ENCODE peak calls at places on chromosomes 3 and 15, in five cellular contexts. H is ovary, L is GM06990, V is left ventricle myocardium inferior, I is H9. Y is an unnamed sample.

GRCh38 chr3:18443670-18444596 is 18.8 kb upstream of the SATB1 start:
- DNase-seq in H (peak; percentile 20), L (peak; percentile 5), V (peak; percentile 12), I (peak; percentile 59), Y (no peak)

GRCh38 chr3:184880616-184881015 is 68.7 kb downstream of the VPS8 start:
- DNase-seq in H (no peak), L (no peak), V (no peak), I (no peak), Y (no peak)

GRCh38 chr3:42871592-42872196 is 4.0 kb downstream of the CYP8B1 start:
- DNase-seq in H (no peak), L (no peak), V (no peak), I (no peak), Y (no peak)

GRCh38 chr3:137050281-137050680 is 92.5 kb downstream of the IL20RB start:
- DNase-seq in H (no peak), L (no peak), V (no peak), I (no peak), Y (no peak)

GRCh38 chr3:45944830-45945620 is 1.8 kb downstream of the CXCR6 start:
- DNase-seq in H (no peak), L (no peak), V (no peak), I (no peak), Y (no peak)

GRCh38 chr15:98805434-98806274 is 157.3 kb downstream of the IGF1R start:
- DNase-seq in H (no peak), L (no peak), V (no peak), I (no peak), Y (no peak)

GRCh38 chr3:4828279-4829030 is 150.8 kb upstream of the BHLHE40 start:
- DNase-seq in H (no peak), L (no peak), V (peak; percentile 33), I (no peak), Y (peak; percentile 68)

GRCh38 chr15:99439524-99439835 is 126.3 kb upstream of the MEF2A start:
- DNase-seq in H (no peak), L (no peak), V (no peak), I (no peak), Y (no peak)

GRCh38 chr3:172777901-172778300 is 27.4 kb downstream of the ECT2 start:
- DNase-seq in H (no peak), L (no peak), V (no peak), I (no peak), Y (no peak)

GRCh38 chr3:143526016-143526540 is 322.2 kb downstream of the SLC9A9 start:
- DNase-seq in H (no peak), L (no peak), V (no peak), I (no peak), Y (peak; percentile 25)

GRCh38 chr3:59446775-59447465 is 397.1 kb upstream of the CFAP20DC start:
- DNase-seq in H (no peak), L (no peak), V (no peak), I (no peak), Y (no peak)

GRCh38 chr15:38636597-38636996 is 72.0 kb upstream of the RASGRP1 start:
- DNase-seq in H (no peak), L (no peak), V (peak; percentile 32), I (no peak), Y (no peak)

GRCh38 chr3:73683706-73684105 is 59.0 kb upstream of the PDZRN3 start:
- DNase-seq in H (no peak), L (no peak), V (no peak), I (peak; percentile 47), Y (no peak)

GRCh38 chr3:44893097-44893496 is 18.7 kb downstream of the TGM4 start:
- DNase-seq in H (no peak), L (no peak), V (no peak), I (no peak), Y (peak; percentile 81)

GRCh38 chr3:149368850-149369497 is 8.5 kb downstream of the TM4SF1 start:
- DNase-seq in H (no peak), L (no peak), V (no peak), I (no peak), Y (no peak)

GRCh38 chr3:191412764-191413163 is 48.2 kb upstream of the PYDC2 start:
- DNase-seq in H (no peak), L (no peak), V (no peak), I (no peak), Y (peak; percentile 77)

GRCh38 chr3:72890166-72890925 is 2.5 kb downstream of the GXYLT2 start:
- DNase-seq in H (no peak), L (no peak), V (no peak), I (no peak), Y (peak; percentile 5)

GRCh38 chr15:22930782-22931484 is 49.2 kb downstream of the CYFIP1 start:
- DNase-seq in H (no peak), L (no peak), V (peak; percentile 46), I (no peak), Y (peak; percentile 65)

GRCh38 chr3:187770224-187770623 is 25.0 kb upstream of the BCL6 start:
- DNase-seq in H (no peak), L (peak; percentile 83), V (no peak), I (no peak), Y (no peak)

GRCh38 chr15:100790786-100791265 is 88.8 kb upstream of the ALDH1A3 start:
- DNase-seq in H (no peak), L (no peak), V (no peak), I (no peak), Y (no peak)

GRCh38 chr15:33737687-33738606 is 230.3 kb upstream of the CHRM5 start:
- DNase-seq in H (peak; percentile 28), L (no peak), V (no peak), I (peak; percentile 74), Y (peak; percentile 61)

GRCh38 chr3:46468758-46469600 is 4.3 kb upstream of the LTF start:
- DNase-seq in H (no peak), L (no peak), V (peak; percentile 57), I (peak; percentile 7), Y (no peak)

GRCh38 chr3:9404680-9405079 is 7.3 kb downstream of the SETD5 start:
- DNase-seq in H (no peak), L (no peak), V (no peak), I (no peak), Y (no peak)

GRCh38 chr3:178421069-178421468 is 115.2 kb upstream of the KCNMB2 start:
- DNase-seq in H (no peak), L (no peak), V (no peak), I (no peak), Y (no peak)

GRCh38 chr3:178417736-178418135 is 118.5 kb upstream of the KCNMB2 start:
- DNase-seq in H (no peak), L (no peak), V (no peak), I (no peak), Y (no peak)

GRCh38 chr3:178420033-178420432 is 116.2 kb upstream of the KCNMB2 start:
- DNase-seq in H (no peak), L (no peak), V (no peak), I (no peak), Y (no peak)

GRCh38 chr3:178419078-178419477 is 117.2 kb upstream of the KCNMB2 start:
- DNase-seq in H (no peak), L (no peak), V (no peak), I (no peak), Y (peak; percentile 65)

DNA sequence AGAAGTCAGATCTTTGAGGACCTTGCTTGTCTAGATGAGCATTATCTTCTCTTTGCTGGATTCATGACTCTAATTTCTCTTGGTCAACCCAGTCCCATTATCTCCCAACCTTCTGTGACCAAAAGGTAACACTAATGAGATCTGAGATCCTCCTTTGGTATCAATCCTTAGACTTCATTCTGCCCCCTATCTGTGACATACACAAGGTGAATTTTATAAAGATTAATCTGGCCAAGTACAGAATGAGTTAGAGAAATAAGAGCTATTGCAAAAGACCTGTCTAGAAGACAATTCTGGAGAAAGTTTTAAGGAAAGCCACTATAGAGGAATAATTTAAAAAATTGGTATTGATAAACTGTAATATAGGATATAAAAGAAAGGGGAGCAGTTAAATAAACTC is 113.8 kb upstream of the KCNMB2 start:
- DNase-seq in H (no peak), L (no peak), V (no peak), I (no peak), Y (no peak)
- TF ChIP-seq CTCF in H (no peak), L (peak; percentile 23), V (no peak), I (peak; percentile 31), Y (no peak)

GRCh38 chr15:63156086-63156707 is 1.1 kb downstream of the RPS27L start:
- DNase-seq in H (no peak), L (no peak), V (no peak), I (no peak), Y (no peak)
- TF ChIP-seq CTCF in H (no peak), L (no peak), V (no peak), I (no peak), Y (no peak)

DNA sequence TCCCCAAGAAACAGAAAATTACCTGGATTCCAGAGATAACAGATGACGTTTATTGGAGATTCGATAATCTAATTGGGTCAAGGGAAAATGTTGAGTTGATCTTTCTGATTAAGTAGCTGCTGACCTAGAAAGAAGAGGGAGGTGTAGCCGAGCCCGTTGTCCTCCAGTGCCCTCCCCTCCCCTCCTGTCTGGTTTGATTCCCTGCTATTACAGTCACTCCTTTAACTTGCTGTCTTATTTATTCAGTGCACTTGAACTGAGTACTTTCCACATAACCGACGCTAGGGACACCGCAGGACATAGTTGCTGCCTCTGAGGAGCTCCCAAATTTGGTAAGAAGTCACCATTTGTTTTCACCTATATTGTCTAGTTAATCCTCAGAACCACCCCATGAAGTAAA is 103.7 kb downstream of the AQP9 start:
- DNase-seq in H (no peak), L (no peak), V (no peak), I (no peak), Y (no peak)
- TF ChIP-seq CTCF in H (no peak), L (no peak), V (peak; percentile 35), I (peak; percentile 20), Y (no peak)

DNA sequence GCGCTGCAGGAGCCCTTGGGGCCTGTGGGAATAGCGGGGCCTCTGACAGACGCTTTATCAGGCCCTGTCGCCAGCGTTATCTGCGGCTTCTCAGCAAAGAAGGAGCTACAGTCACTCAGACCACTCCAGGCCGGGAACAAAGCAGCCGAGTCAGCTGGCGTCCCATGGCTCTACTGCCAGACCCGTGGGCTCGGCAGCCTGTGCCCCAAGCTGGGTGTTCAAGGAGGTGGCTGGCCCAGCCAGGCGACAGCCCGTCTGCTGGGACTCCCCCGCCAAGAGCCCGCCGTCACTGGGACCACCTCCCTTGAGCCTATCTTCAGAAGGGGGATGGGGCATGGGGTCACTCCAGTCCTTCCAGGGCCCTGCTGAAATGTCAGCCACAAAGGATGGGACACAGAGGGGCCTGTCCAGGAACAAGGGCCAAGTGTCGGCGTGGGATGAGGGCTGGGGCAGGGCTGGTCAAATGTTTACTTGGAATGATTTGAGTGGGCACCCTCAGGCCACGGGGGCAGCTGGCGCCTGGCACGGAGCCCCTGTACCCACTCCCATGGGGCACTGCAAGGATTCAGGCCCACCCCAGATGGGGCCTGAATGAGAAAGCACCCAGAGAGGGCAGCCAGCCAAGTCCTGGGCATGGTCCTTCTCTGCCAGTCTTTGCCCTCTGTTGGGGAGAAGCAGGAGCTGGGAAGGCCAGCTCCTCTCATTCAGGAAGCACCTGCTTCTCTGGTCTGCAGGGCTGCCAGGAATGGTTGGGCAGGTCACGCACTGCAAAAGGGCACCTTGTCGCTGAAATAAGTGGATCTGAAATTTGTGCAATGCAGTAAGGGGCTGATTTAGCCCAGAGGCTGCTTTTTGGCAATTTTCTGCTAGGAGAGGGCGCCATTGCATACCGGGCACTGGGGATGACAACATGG is 148.3 kb downstream of the SMAD6 start:
- DNase-seq in H (peak; percentile 41), L (no peak), V (peak; percentile 58), I (peak; percentile 28), Y (no peak)
- TF ChIP-seq CTCF in H (no peak), L (no peak), V (no peak), I (no peak), Y (no peak)

Y was measured in MCF 10A.